ENCODE peak calls at places on chromosomes 3 and 15, in eight cellular contexts. I is GM12878, W is esophagus muscularis mucosa, X is HCT116, Z is H1, E is Panc1, M is GM23338, N is HepG2. V is an unnamed sample.

GRCh38 chr15:78906310-78906608 is 33.6 kb downstream of the MORF4L1 start:
- DNase-seq in I (no peak), W (no peak), X (no peak), Z (no peak), E (peak; percentile 32), M (no peak), N (peak; percentile 30), V (no peak)

GRCh38 chr3:62376906-62377865 is 3.8 kb upstream of the FEZF2 start:
- DNase-seq in I (no peak), W (no peak), X (no peak), Z (no peak), E (no peak), M (peak; percentile 61), N (no peak), V (no peak)

GRCh38 chr3:197746801-197747237 is 2.9 kb upstream of the FYTTD1 start:
- DNase-seq in I (no peak), W (no peak), X (no peak), Z (no peak), E (no peak), M (peak; percentile 32), N (no peak), V (no peak)

GRCh38 chr3:13301295-13301987 is 118.7 kb downstream of the NUP210 start:
- DNase-seq in I (peak; percentile 28), W (no peak), X (peak; percentile 12), Z (peak; percentile 74), E (no peak), M (peak; percentile 95), N (peak; percentile 65), V (no peak)

GRCh38 chr15:42042602-42043400 is 22.0 kb upstream of the PLA2G4E start:
- DNase-seq in I (no peak), W (no peak), X (no peak), Z (no peak), E (no peak), M (no peak), N (no peak), V (no peak)

GRCh38 chr15:74723754-74724334 is 1.5 kb downstream of the CYP1A1 start:
- DNase-seq in I (no peak), W (no peak), X (peak; percentile 77), Z (no peak), E (peak; percentile 32), M (peak; percentile 93), N (peak; percentile 82), V (no peak)

GRCh38 chr15:78880242-78880533 is 7.5 kb downstream of the MORF4L1 start:
- DNase-seq in I (no peak), W (no peak), X (no peak), Z (no peak), E (no peak), M (no peak), N (no peak), V (no peak)

GRCh38 chr3:46858996-46859710 is 4.1 kb downstream of the MYL3 start:
- DNase-seq in I (no peak), W (no peak), X (no peak), Z (no peak), E (no peak), M (no peak), N (no peak), V (no peak)

GRCh38 chr3:184578822-184579221 is 17.2 kb downstream of the EPHB3 start:
- DNase-seq in I (no peak), W (no peak), X (no peak), Z (no peak), E (no peak), M (no peak), N (peak; percentile 62), V (no peak)

GRCh38 chr3:113773381-113773780 is 26.5 kb downstream of the ATP6V1A start:
- DNase-seq in I (no peak), W (no peak), X (no peak), Z (no peak), E (no peak), M (no peak), N (no peak), V (no peak)

GRCh38 chr3:33993631-33994030 is 195.2 kb downstream of the PDCD6IP start:
- DNase-seq in I (no peak), W (no peak), X (no peak), Z (no peak), E (no peak), M (no peak), N (no peak), V (no peak)

GRCh38 chr15:31439328-31439727 is 112.7 kb downstream of the KLF13 start:
- DNase-seq in I (no peak), W (no peak), X (peak; percentile 21), Z (no peak), E (no peak), M (peak; percentile 66), N (peak; percentile 35), V (peak; percentile 66)

GRCh38 chr15:81106560-81106959 is 27.5 kb upstream of the CFAP161 start:
- DNase-seq in I (peak; percentile 8), W (peak; percentile 91), X (peak; percentile 60), Z (peak; percentile 9), E (peak; percentile 60), M (peak; percentile 73), N (peak; percentile 39), V (peak; percentile 37)

GRCh38 chr15:40233727-40234577 is 4.9 kb upstream of the PAK6 start:
- DNase-seq in I (no peak), W (no peak), X (no peak), Z (no peak), E (no peak), M (no peak), N (no peak), V (no peak)

GRCh38 chr3:11212301-11212613 is 58.0 kb downstream of the HRH1 start:
- DNase-seq in I (no peak), W (no peak), X (peak; percentile 13), Z (no peak), E (no peak), M (no peak), N (no peak), V (no peak)

GRCh38 chr3:4749567-4750002 is 229.7 kb upstream of the BHLHE40 start:
- DNase-seq in I (no peak), W (no peak), X (no peak), Z (no peak), E (no peak), M (no peak), N (no peak), V (no peak)

DNA sequence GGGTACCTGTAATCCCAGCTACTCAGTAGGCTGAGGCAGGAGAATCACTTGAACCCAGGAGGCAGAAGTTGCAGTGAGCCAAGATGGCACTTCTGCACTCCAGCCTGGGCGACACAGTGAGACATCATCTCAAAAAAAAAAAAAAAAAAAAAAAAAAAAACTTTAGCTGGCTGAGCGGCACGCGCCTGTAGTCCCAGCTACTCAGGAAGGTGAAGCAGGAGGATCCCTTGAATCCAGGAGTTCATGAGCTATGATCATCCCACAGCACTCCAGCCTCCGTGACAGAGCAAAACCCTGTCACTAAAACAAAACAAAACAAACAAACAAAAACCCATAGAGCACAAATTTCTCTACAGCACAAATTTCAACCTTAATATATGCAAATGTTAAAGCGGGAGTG is 16.5 kb upstream of the TFRC start:
- DNase-seq in I (no peak), W (no peak), X (no peak), Z (no peak), E (no peak), M (no peak), N (no peak), V (no peak)
- H3K4me3 ChIP-seq in I (no peak overlapping the region), W (no peak overlapping the region), X (no peak overlapping the region), Z (no peak overlapping the region), E (no peak overlapping the region), M (no peak overlapping the region), N (no peak overlapping the region), V (no peak overlapping the region)

DNA sequence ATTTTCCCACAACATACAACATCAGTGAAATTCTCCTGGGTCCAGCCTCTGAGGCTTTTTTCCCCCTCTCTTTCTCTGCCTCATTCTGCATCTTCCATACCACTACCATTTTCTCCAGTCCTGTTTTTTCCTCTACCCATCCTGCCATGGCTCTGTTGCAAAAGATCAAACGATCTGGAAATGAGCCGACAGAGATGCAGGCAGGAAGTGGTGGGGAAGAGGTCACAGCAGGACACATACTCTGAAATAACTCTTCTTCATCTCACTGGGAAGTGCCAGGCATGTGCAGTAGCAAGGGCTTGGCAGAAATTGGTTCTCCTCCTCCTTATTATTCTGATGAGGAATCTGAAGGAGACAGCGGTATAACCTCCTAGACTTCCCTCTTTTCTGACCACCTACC is 114.3 kb downstream of the CORO2B start:
- DNase-seq in I (no peak), W (no peak), X (no peak), Z (no peak), E (no peak), M (no peak), N (no peak), V (no peak)
- TF ChIP-seq POLR2AphosphoS5 in I (no peak), W (no peak), X (no peak), Z (no peak), E (no peak), M (no peak), N (no peak), V (no peak)

DNA sequence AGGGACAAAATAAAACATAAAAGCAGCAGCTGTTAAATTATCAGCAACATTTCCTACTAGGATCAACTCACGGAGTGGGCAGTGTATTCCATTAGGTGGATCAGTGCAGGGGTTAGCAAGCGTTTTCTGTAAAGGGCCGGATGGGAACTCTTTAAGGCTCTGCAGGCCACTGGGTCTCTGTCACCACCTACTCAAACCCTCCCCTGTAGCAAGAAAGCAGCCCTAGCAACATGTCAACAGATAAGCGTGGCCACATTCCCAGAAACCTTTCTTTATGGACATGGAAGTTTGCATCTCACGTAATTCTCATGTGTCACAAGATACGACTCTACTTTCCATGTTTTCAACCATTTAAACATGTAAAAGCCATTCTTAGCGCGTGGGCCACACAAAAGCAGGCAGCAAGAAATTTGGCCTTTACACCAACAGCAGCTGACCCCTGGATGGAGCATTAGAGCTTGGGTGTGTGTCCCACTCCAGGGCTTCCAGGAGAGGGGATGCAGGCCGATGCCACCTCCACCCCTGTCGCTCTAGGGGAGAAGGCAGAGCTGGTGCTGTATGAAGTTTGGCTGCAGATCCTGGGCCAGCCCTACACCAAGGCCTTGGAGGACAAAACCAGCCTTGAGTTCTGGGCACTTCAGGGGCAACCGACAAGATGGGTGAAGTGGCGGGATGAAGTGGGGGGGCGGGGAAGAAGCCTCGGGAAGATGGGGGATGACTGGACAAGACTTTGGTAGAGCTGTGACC is 48.2 kb upstream of the CSPG4 start:
- DNase-seq in I (no peak), W (no peak), X (no peak), Z (no peak), E (no peak), M (no peak), N (no peak), V (no peak)
- H3K4me3 ChIP-seq in I (no peak overlapping the region), W (no peak overlapping the region), X (no peak overlapping the region), Z (no peak overlapping the region), E (no peak overlapping the region), M (no peak overlapping the region), N (no peak overlapping the region), V (no peak overlapping the region)

DNA sequence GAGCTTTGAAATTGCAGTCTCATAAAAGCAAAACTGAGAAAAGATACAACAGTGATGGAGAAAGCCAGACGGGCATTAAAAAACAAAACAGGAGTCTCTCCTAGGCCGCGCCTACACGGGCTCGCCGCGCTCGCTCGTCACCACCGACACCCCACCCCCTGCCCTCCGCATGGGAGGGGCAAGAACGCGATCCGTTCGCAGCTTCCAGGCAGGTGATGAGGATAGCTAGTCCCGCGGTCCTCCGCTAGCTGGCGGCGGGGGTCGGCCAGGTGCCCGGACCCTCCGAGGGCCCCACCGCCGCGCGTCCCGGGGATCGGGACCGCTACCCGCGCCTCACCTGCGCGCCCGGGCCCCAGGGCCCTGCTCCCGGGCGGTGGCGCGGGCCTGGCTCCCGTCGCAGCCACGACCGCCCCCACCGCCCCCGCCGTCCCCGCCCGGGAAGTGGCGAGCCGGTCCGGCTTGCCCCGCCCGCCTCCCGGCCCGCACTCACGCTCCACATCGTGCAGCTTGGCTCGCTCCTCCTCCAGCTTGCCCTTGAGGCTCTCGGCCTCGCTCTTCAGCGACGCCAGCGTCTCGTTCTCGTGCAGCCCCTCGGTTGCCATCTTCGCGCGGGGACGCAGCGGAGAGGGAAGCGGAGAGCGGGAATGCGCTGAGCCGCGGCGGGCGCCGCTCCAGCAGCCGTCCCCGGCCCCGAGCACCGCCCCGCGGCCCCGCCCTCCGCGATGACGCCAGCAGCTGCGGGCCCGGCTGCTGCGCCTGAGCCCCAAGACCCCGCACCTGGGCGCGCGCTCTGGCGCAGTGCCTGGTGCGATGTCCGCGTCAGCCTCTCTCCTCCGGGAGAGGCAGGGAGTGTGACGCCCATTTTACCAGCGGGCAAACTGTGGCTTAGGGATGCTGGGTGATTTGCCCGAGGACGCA is 11.7 kb downstream of the GNB5 start:
- DNase-seq in I (peak; percentile 37), W (peak; percentile 95), X (peak; percentile 65), Z (peak; percentile 56), E (no peak), M (peak; percentile 94), N (peak; percentile 57), V (peak; percentile 90)
- TF ChIP-seq POLR2AphosphoS5 in I (peak; percentile 60), W (peak; percentile 80), X (peak; percentile 73), Z (peak; percentile 79), E (peak; percentile 75), M (peak; percentile 84), N (peak; percentile 52), V (peak; percentile 70)